ENCODE peak calls at places on chromosomes 4 and X, in seven cellular contexts. U is aorta, Q is bronchial epithelial cell, G is testis, I is lower leg skin, T is endodermal cell, S is ovary. O is an unnamed sample.

GRCh38 chrX:10208953-10209352 is 52.2 kb downstream of the CLCN4 start:
- DNase-seq in U (no peak), Q (no peak), G (no peak), I (no peak), T (no peak), S (no peak), O (no peak)

GRCh38 chrX:134543201-134543797 is 83.3 kb downstream of the HPRT1 start:
- DNase-seq in U (no peak), Q (no peak), G (no peak), I (no peak), T (no peak), S (no peak), O (no peak)

GRCh38 chrX:38052096-38052495 is 45.7 kb downstream of the SYTL5 start:
- DNase-seq in U (no peak), Q (peak), G (no peak), I (no peak), T (no peak), S (no peak), O (no peak)

GRCh38 chr4:140037353-140038030 is 116.5 kb downstream of the MAML3 start:
- DNase-seq in U (no peak), Q (peak), G (no peak), I (no peak), T (no peak), S (no peak), O (no peak)

GRCh38 chrX:115560978-115561604 is at the start of gene PLS3:
- DNase-seq in U (peak), Q (peak), G (peak), I (peak), T (peak), S (peak), O (peak)

GRCh38 chr4:26094911-26095310 is 180.9 kb downstream of the SMIM20 start:
- DNase-seq in U (no peak), Q (no peak), G (no peak), I (no peak), T (no peak), S (no peak), O (no peak)

GRCh38 chr4:184889683-184890082 is 63.9 kb upstream of the ACSL1 start:
- DNase-seq in U (no peak), Q (no peak), G (no peak), I (no peak), T (no peak), S (no peak), O (no peak)

GRCh38 chrX:100445593-100445992 is 35.5 kb upstream of the PCDH19 start:
- DNase-seq in U (no peak), Q (peak), G (no peak), I (no peak), T (no peak), S (no peak), O (no peak)

GRCh38 chr4:88756149-88756548 is 58.5 kb upstream of the NAP1L5 start:
- DNase-seq in U (no peak), Q (peak), G (no peak), I (no peak), T (no peak), S (no peak), O (no peak)

GRCh38 chrX:153642313-153642654 is 4.7 kb upstream of the DUSP9 start:
- DNase-seq in U (peak), Q (no peak), G (no peak), I (no peak), T (peak), S (no peak), O (no peak)

GRCh38 chrX:44974462-44974861 is 101.5 kb downstream of the KDM6A start:
- DNase-seq in U (no peak), Q (peak), G (no peak), I (no peak), T (no peak), S (no peak), O (no peak)

GRCh38 chr4:13536607-13537006 is 7.7 kb downstream of the NKX3-2 start:
- DNase-seq in U (no peak), Q (no peak), G (no peak), I (no peak), T (no peak), S (no peak), O (no peak)

GRCh38 chr4:147362868-147363440 is 117.9 kb upstream of the EDNRA start:
- DNase-seq in U (peak), Q (peak), G (peak), I (peak), T (no peak), S (peak), O (peak)

GRCh38 chr4:162475221-162475620 is 311.4 kb upstream of the FSTL5 start:
- DNase-seq in U (no peak), Q (no peak), G (no peak), I (no peak), T (no peak), S (no peak), O (no peak)

GRCh38 chrX:3449287-3449686 is 102.8 kb upstream of the MXRA5 start:
- DNase-seq in U (no peak), Q (no peak), G (no peak), I (no peak), T (no peak), S (no peak), O (no peak)

GRCh38 chr4:71081192-71081591 is 87.7 kb downstream of the DCK start:
- DNase-seq in U (no peak), Q (no peak), G (no peak), I (no peak), T (no peak), S (no peak), O (no peak)

GRCh38 chr4:5050520-5050955 is 742 bp upstream of the STK32B start:
- DNase-seq in U (peak), Q (peak), G (peak), I (peak), T (peak), S (peak), O (peak)

GRCh38 chr4:73683033-73683432 is 57.3 kb upstream of the CXCL8 start:
- DNase-seq in U (no peak), Q (peak), G (no peak), I (no peak), T (no peak), S (no peak), O (no peak)

GRCh38 chrX:108537005-108537404 is 97.4 kb downstream of the COL4A5 start:
- DNase-seq in U (no peak), Q (peak), G (peak), I (peak), T (peak), S (no peak), O (peak)

GRCh38 chr4:83503974-83504373 is 19.1 kb upstream of the ABRAXAS1 start:
- DNase-seq in U (no peak), Q (no peak), G (no peak), I (no peak), T (no peak), S (no peak), O (no peak)

GRCh38 chr4:110586137-110586850 is 36.6 kb downstream of the PITX2 start:
- DNase-seq in U (no peak), Q (peak), G (no peak), I (no peak), T (no peak), S (no peak), O (no peak)

GRCh38 chr4:40998680-40999358 is 215.5 kb downstream of the APBB2 start:
- DNase-seq in U (no peak), Q (peak), G (no peak), I (peak), T (no peak), S (no peak), O (no peak)

GRCh38 chr4:24857996-24858395 is 54.8 kb downstream of the CCDC149 start:
- DNase-seq in U (no peak), Q (peak), G (no peak), I (no peak), T (no peak), S (no peak), O (no peak)

GRCh38 chr4:88907478-88907877 is 149.5 kb downstream of the FAM13A start:
- DNase-seq in U (no peak), Q (no peak), G (no peak), I (no peak), T (no peak), S (no peak), O (no peak)

GRCh38 chr4:112015960-112016359 is 129.3 kb upstream of the FAM241A start:
- DNase-seq in U (no peak), Q (no peak), G (no peak), I (no peak), T (no peak), S (no peak), O (no peak)

GRCh38 chr4:156677136-156677535 is 294.5 kb downstream of the PDGFC start:
- DNase-seq in U (no peak), Q (peak), G (no peak), I (no peak), T (peak), S (no peak), O (no peak)

GRCh38 chr4:82715731-82716617 is 82.6 kb downstream of the SCD5 start:
- DNase-seq in U (no peak), Q (peak), G (no peak), I (no peak), T (peak), S (no peak), O (no peak)

GRCh38 chrX:123964155-123964554 is 2.6 kb downstream of the STAG2 start:
- DNase-seq in U (no peak), Q (peak), G (no peak), I (no peak), T (no peak), S (no peak), O (no peak)

GRCh38 chr4:137124278-137124932 is 407.9 kb downstream of the PCDH18 start:
- DNase-seq in U (no peak), Q (peak), G (no peak), I (no peak), T (no peak), S (no peak), O (no peak)

GRCh38 chrX:148871422-148872152 is 371.2 kb downstream of the AFF2 start:
- DNase-seq in U (no peak), Q (peak), G (peak), I (no peak), T (no peak), S (no peak), O (no peak)

GRCh38 chr4:44859477-44859876 is 133.1 kb upstream of the GNPDA2 start:
- DNase-seq in U (no peak), Q (no peak), G (no peak), I (no peak), T (no peak), S (no peak), O (no peak)

GRCh38 chrX:107674480-107675364 is 46.4 kb downstream of the PRPS1 start:
- DNase-seq in U (peak), Q (peak), G (peak), I (peak), T (peak), S (peak), O (peak)

GRCh38 chr4:22094217-22094616 is 145.6 kb upstream of the KCNIP4 start:
- DNase-seq in U (no peak), Q (no peak), G (no peak), I (no peak), T (no peak), S (no peak), O (no peak)

GRCh38 chrX:19865567-19866363 is 21.6 kb downstream of the SH3KBP1 start:
- DNase-seq in U (no peak), Q (no peak), G (no peak), I (peak), T (no peak), S (no peak), O (no peak)

GRCh38 chrX:19862634-19863236 is 24.7 kb downstream of the SH3KBP1 start:
- DNase-seq in U (no peak), Q (no peak), G (no peak), I (no peak), T (no peak), S (no peak), O (no peak)

GRCh38 chrX:19866626-19867410 is 20.6 kb downstream of the SH3KBP1 start:
- DNase-seq in U (no peak), Q (no peak), G (no peak), I (no peak), T (no peak), S (no peak), O (no peak)

GRCh38 chrX:19863237-19864223 is 23.9 kb downstream of the SH3KBP1 start:
- DNase-seq in U (no peak), Q (peak), G (no peak), I (no peak), T (no peak), S (no peak), O (peak)

DNA sequence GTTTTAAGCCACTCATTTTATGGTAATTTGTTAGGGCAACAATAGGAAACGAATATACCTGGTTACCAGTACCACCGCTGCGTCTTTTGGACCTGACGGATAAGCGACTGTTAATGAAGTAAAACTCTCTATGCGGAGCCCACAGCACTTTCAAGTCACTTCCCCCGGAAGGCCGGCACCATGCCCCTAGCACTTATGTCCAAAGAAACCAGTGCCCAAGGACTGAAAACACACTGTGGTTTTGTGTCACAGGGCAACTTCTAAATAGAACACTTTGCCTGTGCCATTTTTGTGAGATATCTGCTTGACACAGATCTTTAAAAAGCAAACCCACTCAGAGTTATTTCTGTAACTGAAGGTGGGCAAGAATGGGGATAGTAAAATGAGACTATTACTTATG is 22.7 kb downstream of the SH3KBP1 start:
- DNase-seq in U (no peak), Q (no peak), G (no peak), I (no peak), T (no peak), S (no peak), O (no peak)
- H3K4me3 ChIP-seq in U (no peak), Q (no peak), G (no peak), I (no peak), T (no peak), S (no peak), O (no peak)

GRCh38 chrX:56812515-56813105 is 83.6 kb downstream of the NBDY start:
- DNase-seq in U (no peak), Q (no peak), G (no peak), I (no peak), T (peak), S (no peak), O (no peak)
- H3K4me3 ChIP-seq in U (no peak), Q (no peak), G (no peak), I (no peak), T (no peak), S (no peak), O (no peak)

DNA sequence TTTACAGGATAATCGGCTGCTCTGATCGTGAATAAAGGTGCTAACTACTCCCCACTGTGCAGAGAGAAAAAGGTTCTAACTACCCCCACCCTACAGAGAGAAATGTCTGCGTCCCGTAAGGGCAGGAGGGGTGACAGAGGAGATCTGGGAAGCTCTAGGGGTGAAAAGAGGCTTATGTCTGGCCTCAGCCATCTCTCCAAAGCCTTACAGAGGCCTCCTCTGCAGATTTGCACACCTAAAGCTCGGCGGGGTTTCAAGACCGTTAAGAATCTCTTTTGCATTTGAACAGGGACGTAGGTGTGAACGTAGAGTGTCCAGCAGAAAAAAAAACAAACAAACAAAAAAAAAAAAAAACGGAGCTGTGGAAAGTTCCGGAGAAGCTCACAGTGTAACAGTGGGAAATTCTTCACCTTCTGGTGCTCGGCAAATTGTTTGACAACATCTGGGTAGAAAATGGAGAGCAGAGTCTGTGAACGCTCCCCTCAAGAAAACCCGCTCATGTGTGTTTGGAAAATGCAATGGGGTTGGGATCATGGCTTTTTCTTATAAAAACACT is 161.0 kb downstream of the SHOX start:
- DNase-seq in U (no peak), Q (no peak), G (no peak), I (no peak), T (peak), S (no peak), O (no peak)
- H3K4me3 ChIP-seq in U (no peak), Q (no peak), G (no peak), I (no peak), T (peak), S (no peak), O (no peak)

GRCh38 chrX:50183891-50184290 is 16.9 kb downstream of the AKAP4 start:
- DNase-seq in U (no peak), Q (no peak), G (peak), I (no peak), T (peak), S (no peak), O (no peak)
- H3K4me3 ChIP-seq in U (no peak), Q (no peak), G (no peak), I (no peak), T (no peak), S (no peak), O (no peak)

GRCh38 chr4:56197387-56197786 is 189.9 kb downstream of the AASDH start:
- DNase-seq in U (no peak), Q (no peak), G (no peak), I (no peak), T (no peak), S (no peak), O (no peak)
- H3K4me3 ChIP-seq in U (no peak), Q (no peak), G (no peak), I (no peak), T (no peak), S (no peak), O (no peak)

GRCh38 chr4:183636488-183636887 is 22.5 kb downstream of the RWDD4 start:
- DNase-seq in U (no peak), Q (peak), G (peak), I (no peak), T (peak), S (no peak), O (no peak)
- H3K4me3 ChIP-seq in U (no peak), Q (no peak), G (no peak), I (no peak), T (no peak), S (no peak), O (no peak)

O was measured in thyroid gland.